ENCODE peak calls at places on chromosomes 7 and 10, in seven cellular contexts. R is lung, W is HCT116, S is psoas muscle, N is lower lobe of right lung, Z is GM12865, M is endothelial cell of umbilical vein. I is an unnamed sample.

GRCh38 chr10:3754727-3755439 is 30.1 kb downstream of the KLF6 start:
- DNase-seq in R (no peak), W (peak), S (no peak), N (no peak), Z (no peak), M (peak), I (peak)

GRCh38 chr7:57415326-57415725 is 34.7 kb upstream of the ZNF716 start:
- DNase-seq in R (peak), W (no peak), S (no peak), N (no peak), Z (no peak), M (no peak), I (no peak)

GRCh38 chr7:32357535-32358277 is 132.5 kb downstream of the LSM5 start:
- DNase-seq in R (no peak), W (peak), S (no peak), N (no peak), Z (peak), M (no peak), I (no peak)

GRCh38 chr7:111051832-111052231 is 39.1 kb upstream of the LRRN3 start:
- DNase-seq in R (no peak), W (no peak), S (no peak), N (no peak), Z (no peak), M (no peak), I (no peak)

GRCh38 chr7:138510003-138510402 is 49.9 kb downstream of the TRIM24 start:
- DNase-seq in R (no peak), W (no peak), S (no peak), N (no peak), Z (no peak), M (no peak), I (no peak)

GRCh38 chr7:1081931-1082401 is 5.9 kb upstream of the GPER1 start:
- DNase-seq in R (no peak), W (no peak), S (no peak), N (no peak), Z (no peak), M (peak), I (no peak)

GRCh38 chr7:90262438-90262837 is 17.5 kb downstream of the CFAP69 start:
- DNase-seq in R (no peak), W (peak), S (no peak), N (no peak), Z (peak), M (peak), I (no peak)

GRCh38 chr10:85557706-85558105 is 808.9 kb downstream of the GRID1 start:
- DNase-seq in R (no peak), W (no peak), S (no peak), N (no peak), Z (no peak), M (no peak), I (no peak)

GRCh38 chr7:71131256-71131752 is 640 bp upstream of the GALNT17 start:
- DNase-seq in R (no peak), W (no peak), S (peak), N (no peak), Z (no peak), M (no peak), I (no peak)

GRCh38 chr10:79299397-79300370 is 47.6 kb upstream of the PPIF start:
- DNase-seq in R (no peak), W (no peak), S (peak), N (no peak), Z (no peak), M (no peak), I (peak)

GRCh38 chr7:92925876-92926696 is 89.7 kb upstream of the CDK6 start:
- DNase-seq in R (no peak), W (no peak), S (no peak), N (no peak), Z (no peak), M (no peak), I (no peak)

GRCh38 chr10:129586897-129587443 is 119.9 kb downstream of the MGMT start:
- DNase-seq in R (no peak), W (no peak), S (no peak), N (no peak), Z (no peak), M (no peak), I (peak)

GRCh38 chr10:102393411-102394078 is 2.0 kb upstream of the NFKB2 start:
- DNase-seq in R (no peak), W (no peak), S (no peak), N (no peak), Z (no peak), M (no peak), I (peak)

GRCh38 chr7:131222171-131222570 is 105.5 kb upstream of the MKLN1 start:
- DNase-seq in R (no peak), W (no peak), S (no peak), N (no peak), Z (peak), M (no peak), I (no peak)

GRCh38 chr10:33048223-33048622 is 90.2 kb upstream of the ITGB1 start:
- DNase-seq in R (no peak), W (no peak), S (no peak), N (no peak), Z (no peak), M (no peak), I (no peak)

GRCh38 chr7:4998830-4999768 is 40.1 kb upstream of the MMD2 start:
- DNase-seq in R (no peak), W (no peak), S (no peak), N (no peak), Z (no peak), M (no peak), I (no peak)

GRCh38 chr7:30938435-30939316 is 25.1 kb upstream of the GHRHR start:
- DNase-seq in R (peak), W (peak), S (peak), N (peak), Z (peak), M (peak), I (peak)

GRCh38 chr10:23341004-23341403 is 3.6 kb downstream of the C10orf67 start:
- DNase-seq in R (no peak), W (no peak), S (no peak), N (no peak), Z (no peak), M (no peak), I (no peak)

GRCh38 chr10:119139464-119140067 is 25.9 kb downstream of the SFXN4 start:
- DNase-seq in R (peak), W (peak), S (no peak), N (peak), Z (peak), M (peak), I (no peak)

GRCh38 chr10:43679509-43679908 is 30.8 kb upstream of the ZNF32 start:
- DNase-seq in R (peak), W (no peak), S (peak), N (peak), Z (no peak), M (no peak), I (no peak)

GRCh38 chr7:78510580-78511188 is 712.1 kb downstream of the PHTF2 start:
- DNase-seq in R (no peak), W (peak), S (no peak), N (no peak), Z (peak), M (peak), I (no peak)

GRCh38 chr10:132477066-132477397 is 60.6 kb upstream of the INPP5A start:
- DNase-seq in R (no peak), W (no peak), S (no peak), N (no peak), Z (no peak), M (no peak), I (no peak)

GRCh38 chr7:25777969-25778767 is 373.8 kb upstream of the NFE2L3 start:
- DNase-seq in R (no peak), W (no peak), S (no peak), N (no peak), Z (no peak), M (no peak), I (no peak)

GRCh38 chr7:80428161-80429054 is 83.5 kb downstream of the GNAT3 start:
- DNase-seq in R (no peak), W (peak), S (no peak), N (no peak), Z (peak), M (peak), I (no peak)

GRCh38 chr7:80827238-80827633 is 91.6 kb downstream of the SEMA3C start:
- DNase-seq in R (no peak), W (no peak), S (no peak), N (no peak), Z (no peak), M (no peak), I (no peak)

GRCh38 chr10:78514459-78514858 is 480.8 kb downstream of the RPS24 start:
- DNase-seq in R (peak), W (no peak), S (no peak), N (no peak), Z (no peak), M (no peak), I (no peak)

GRCh38 chr7:1142051-1142635 is 17.9 kb downstream of the ZFAND2A start:
- DNase-seq in R (no peak), W (no peak), S (no peak), N (no peak), Z (no peak), M (no peak), I (no peak)

GRCh38 chr10:74870191-74870590 is 43.8 kb downstream of the KAT6B start:
- DNase-seq in R (no peak), W (no peak), S (no peak), N (no peak), Z (no peak), M (no peak), I (no peak)

GRCh38 chr10:25059990-25060389 is 43.6 kb downstream of the THNSL1 start:
- DNase-seq in R (peak), W (peak), S (peak), N (peak), Z (no peak), M (peak), I (peak)

GRCh38 chr7:148575640-148576411 is 14.7 kb upstream of the C7orf33 start:
- DNase-seq in R (peak), W (peak), S (peak), N (peak), Z (peak), M (peak), I (peak)

GRCh38 chr10:26303366-26303765 is 86.8 kb downstream of the GAD2 start:
- DNase-seq in R (no peak), W (no peak), S (no peak), N (no peak), Z (no peak), M (no peak), I (no peak)

GRCh38 chr10:4595920-4596319 is 230.1 kb upstream of the AKR1E2 start:
- DNase-seq in R (no peak), W (no peak), S (no peak), N (no peak), Z (no peak), M (no peak), I (no peak)

DNA sequence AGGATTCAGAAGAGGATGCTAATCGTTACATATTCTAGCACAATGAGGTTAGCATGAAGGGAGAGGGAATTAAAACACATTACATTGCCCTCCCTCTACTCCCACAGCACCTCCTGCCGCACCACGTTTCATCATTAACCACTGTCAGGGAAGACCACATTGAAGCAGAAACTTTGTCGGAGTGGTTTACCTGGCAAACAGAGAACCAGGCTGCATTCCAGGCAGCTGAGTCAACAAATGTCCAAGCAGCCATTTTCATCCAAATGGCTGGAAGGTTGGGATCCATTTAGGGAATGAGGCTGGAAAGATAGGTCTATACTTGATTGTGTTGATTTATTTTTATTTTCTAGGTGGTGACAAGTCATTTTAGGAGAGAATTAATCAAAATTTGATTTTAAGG is 273.6 kb downstream of the DYNC1I1 start:
- DNase-seq in R (no peak), W (no peak), S (no peak), N (no peak), Z (no peak), M (no peak), I (no peak)
- H3K4me3 ChIP-seq in R (no peak), W (no peak), S (no peak), N (no peak), Z (no peak), M (no peak), I (no peak)

GRCh38 chr10:100759331-100759730 is 13.9 kb downstream of the PAX2 start:
- DNase-seq in R (no peak), W (no peak), S (no peak), N (no peak), Z (no peak), M (no peak), I (no peak)
- TF ChIP-seq CTCF in R (no peak), W (peak), S (no peak), N (no peak), Z (no peak), M (no peak), I (no peak)

GRCh38 chr7:158271646-158272045 is 316.0 kb downstream of the PTPRN2 start:
- DNase-seq in R (no peak), W (no peak), S (no peak), N (no peak), Z (no peak), M (no peak), I (no peak)
- H3K4me3 ChIP-seq in R (no peak), W (no peak), S (no peak), N (no peak), Z (no peak), M (no peak), I (no peak)

GRCh38 chr10:13518076-13518692 is 10.6 kb downstream of the BEND7 start:
- DNase-seq in R (no peak), W (no peak), S (no peak), N (no peak), Z (peak), M (no peak), I (no peak)
- TF ChIP-seq CTCF in R (no peak), W (no peak), S (peak), N (no peak), Z (peak), M (no peak), I (peak)